ENCODE peak calls at places on chromosomes 5 and 9, in six cellular contexts. Z is NCI-H1105 treated with DMSO at 0.1 percent for 48 hours, F is AG04450, L is T-helper 1 cell, J is fibroblast of lung, X is BJ. G is an unnamed sample.

GRCh38 chr5:73814234-73814846 is 188.3 kb downstream of the ARHGEF28 start:
- DNase-seq in F (no peak), X (no peak), L (no peak), J (no peak), Z (no peak), G (no peak)

GRCh38 chr9:34492051-34492450 is 30.7 kb downstream of the ENHO start:
- DNase-seq in L (no peak), F (no peak), J (no peak), Z (no peak), X (no peak), G (no peak)

GRCh38 chr5:77518304-77518703 is 26.2 kb upstream of the WDR41 start:
- DNase-seq in J (peak; percentile 17), X (no peak), L (no peak), F (no peak), Z (peak; percentile 38), G (no peak)

GRCh38 chr9:123318192-123318591 is 37.8 kb upstream of the CRB2 start:
- DNase-seq in X (no peak), L (no peak), F (no peak), J (no peak), Z (no peak), G (no peak)

GRCh38 chr5:147188200-147189108 is 46.4 kb upstream of the STK32A start:
- DNase-seq in F (peak; percentile 38), L (peak; percentile 33), Z (peak; percentile 57), J (peak; percentile 78), X (no peak), G (peak; percentile 22)

GRCh38 chr5:91378683-91379601 is 4.2 kb downstream of the ARRDC3 start:
- DNase-seq in X (no peak), F (no peak), L (no peak), Z (no peak), J (no peak), G (no peak)

GRCh38 chr5:72106922-72107873 is at the start of gene MAP1B:
- DNase-seq in J (peak; percentile 58), X (no peak), F (peak; percentile 24), Z (peak; percentile 67), L (no peak), G (no peak)

GRCh38 chr9:107064378-107064777 is 201.4 kb downstream of the ZNF462 start:
- DNase-seq in L (no peak), F (no peak), X (no peak), J (no peak), Z (no peak), G (no peak)

GRCh38 chr9:15306068-15306756 is 804 bp downstream of the TTC39B start:
- DNase-seq in J (peak; percentile 63), L (peak; percentile 39), X (no peak), F (no peak), Z (peak; percentile 98), G (peak; percentile 36)

GRCh38 chr9:75990181-75990580 is 99.7 kb downstream of the PCSK5 start:
- DNase-seq in X (no peak), J (no peak), Z (no peak), F (no peak), L (no peak), G (no peak)

GRCh38 chr9:108786756-108787663 is 68.8 kb downstream of the ACTL7B start:
- DNase-seq in F (no peak), X (peak; percentile 25), Z (no peak), L (no peak), J (peak; percentile 8), G (no peak)

GRCh38 chr5:103582364-103582763 is 19.8 kb upstream of the NUDT12 start:
- DNase-seq in L (no peak), F (peak; percentile 6), J (peak; percentile 74), Z (peak; percentile 65), X (no peak), G (no peak)

GRCh38 chr9:121861501-121862180 is 210.2 kb downstream of the DAB2IP start:
- DNase-seq in L (no peak), F (no peak), Z (no peak), J (no peak), X (no peak), G (no peak)

GRCh38 chr9:116491659-116492058 is 195.4 kb upstream of the TRIM32 start:
- DNase-seq in Z (no peak), L (no peak), J (peak; percentile 57), F (peak; percentile 21), X (no peak), G (no peak)

GRCh38 chr5:89343666-89344065 is 460.7 kb upstream of the MEF2C start:
- DNase-seq in X (no peak), F (no peak), Z (peak; percentile 24), L (no peak), J (no peak), G (no peak)

GRCh38 chr5:172730222-172730621 is 40.8 kb downstream of the DUSP1 start:
- DNase-seq in L (no peak), J (no peak), F (no peak), Z (no peak), X (no peak), G (no peak)

GRCh38 chr5:177495243-177496060 is 2.0 kb downstream of the PDLIM7 start:
- DNase-seq in X (no peak), J (peak; percentile 96), Z (no peak), L (no peak), F (peak; percentile 85), G (no peak)

GRCh38 chr5:134577022-134577795 is 51.7 kb downstream of the JADE2 start:
- DNase-seq in J (peak; percentile 74), F (no peak), Z (no peak), X (no peak), L (no peak), G (no peak)

GRCh38 chr5:66171349-66172344 is 27.5 kb downstream of the SREK1 start:
- DNase-seq in F (no peak), Z (no peak), J (peak; percentile 69), X (peak; percentile 17), L (peak; percentile 35), G (peak; percentile 54)

GRCh38 chr9:83955985-83956287 is 24.1 kb downstream of the HNRNPK start:
- DNase-seq in X (no peak), Z (peak; percentile 31), J (no peak), L (no peak), F (no peak), G (no peak)

GRCh38 chr5:38551020-38552017 is 5.1 kb downstream of the LIFR start:
- DNase-seq in F (peak; percentile 27), L (no peak), X (no peak), Z (peak; percentile 69), J (peak; percentile 75), G (no peak)

GRCh38 chr9:113456235-113456634 is 7.3 kb upstream of the RGS3 start:
- DNase-seq in J (no peak), L (no peak), X (no peak), Z (no peak), F (no peak), G (no peak)

G was measured in effector CD4-positive, alpha-beta T cell.